ENCODE peak calls at places on chromosomes 4 and X, in five cellular contexts. J, U, N, K and M are unnamed samples.

GRCh38 chr4:176052744-176053143 is 12.9 kb upstream of the WDR17 start:
- DNase-seq in U (no peak), N (no peak), K (no peak), J (no peak), M (no peak)

GRCh38 chrX:21838937-21839333 is 482 bp upstream of the MBTPS2 start:
- DNase-seq in N (peak; percentile 34), K (no peak), U (no peak), J (no peak), M (no peak)

GRCh38 chrX:10486373-10486772 is 134.0 kb downstream of the MID1 start:
- DNase-seq in N (peak; percentile 38), U (no peak), K (no peak), J (no peak), M (peak; percentile 17)

GRCh38 chrX:150504399-150505186 is 63.8 kb upstream of the MTM1 start:
- DNase-seq in U (no peak), K (no peak), N (no peak), J (no peak), M (no peak)

GRCh38 chr4:85489273-85489672 is 14.3 kb downstream of the ARHGAP24 start:
- DNase-seq in J (no peak), U (no peak), K (no peak), N (peak; percentile 84), M (peak; percentile 16)

GRCh38 chrX:11304829-11305228 is 11.6 kb downstream of the AMELX start:
- DNase-seq in U (no peak), J (no peak), N (no peak), K (no peak), M (no peak)

GRCh38 chr4:158259955-158260575 is 49.8 kb downstream of the TMEM144 start:
- DNase-seq in U (no peak), K (no peak), N (peak; percentile 20), J (no peak), M (no peak)

GRCh38 chr4:175418511-175418910 is 393.6 kb downstream of the GPM6A start:
- DNase-seq in J (no peak), K (no peak), U (no peak), N (no peak), M (no peak)

GRCh38 chr4:53313510-53313909 is 52.4 kb downstream of the SCFD2 start:
- DNase-seq in U (no peak), J (no peak), K (no peak), N (peak; percentile 46), M (no peak)

GRCh38 chr4:116217781-116218180 is 867.6 kb downstream of the TRAM1L1 start:
- DNase-seq in J (no peak), N (no peak), U (no peak), K (no peak), M (no peak)

GRCh38 chr4:90328558-90328957 is 201.4 kb downstream of the CCSER1 start:
- DNase-seq in U (peak; percentile 46), K (no peak), J (no peak), N (no peak), M (no peak)

GRCh38 chr4:71558248-71558647 is 219.4 kb downstream of the SLC4A4 start:
- DNase-seq in J (no peak), N (no peak), U (no peak), K (no peak), M (no peak)

GRCh38 chr4:185127021-185127925 is 15.8 kb upstream of the SLC25A4 start:
- DNase-seq in N (peak; percentile 28), U (no peak), J (peak; percentile 43), K (no peak), M (peak; percentile 26)

GRCh38 chrX:155053656-155054055 is 17.3 kb downstream of the CMC4 start:
- DNase-seq in U (no peak), K (no peak), J (no peak), N (no peak), M (no peak)

GRCh38 chrX:155056471-155056870 is 14.5 kb downstream of the CMC4 start:
- DNase-seq in N (no peak), J (no peak), K (no peak), U (no peak), M (no peak)

GRCh38 chrX:155054255-155054654 is 16.7 kb downstream of the CMC4 start:
- DNase-seq in N (no peak), J (no peak), U (no peak), K (no peak), M (no peak)

GRCh38 chrX:155055494-155055893 is 15.4 kb downstream of the CMC4 start:
- DNase-seq in U (no peak), K (no peak), N (no peak), J (no peak), M (no peak)

DNA sequence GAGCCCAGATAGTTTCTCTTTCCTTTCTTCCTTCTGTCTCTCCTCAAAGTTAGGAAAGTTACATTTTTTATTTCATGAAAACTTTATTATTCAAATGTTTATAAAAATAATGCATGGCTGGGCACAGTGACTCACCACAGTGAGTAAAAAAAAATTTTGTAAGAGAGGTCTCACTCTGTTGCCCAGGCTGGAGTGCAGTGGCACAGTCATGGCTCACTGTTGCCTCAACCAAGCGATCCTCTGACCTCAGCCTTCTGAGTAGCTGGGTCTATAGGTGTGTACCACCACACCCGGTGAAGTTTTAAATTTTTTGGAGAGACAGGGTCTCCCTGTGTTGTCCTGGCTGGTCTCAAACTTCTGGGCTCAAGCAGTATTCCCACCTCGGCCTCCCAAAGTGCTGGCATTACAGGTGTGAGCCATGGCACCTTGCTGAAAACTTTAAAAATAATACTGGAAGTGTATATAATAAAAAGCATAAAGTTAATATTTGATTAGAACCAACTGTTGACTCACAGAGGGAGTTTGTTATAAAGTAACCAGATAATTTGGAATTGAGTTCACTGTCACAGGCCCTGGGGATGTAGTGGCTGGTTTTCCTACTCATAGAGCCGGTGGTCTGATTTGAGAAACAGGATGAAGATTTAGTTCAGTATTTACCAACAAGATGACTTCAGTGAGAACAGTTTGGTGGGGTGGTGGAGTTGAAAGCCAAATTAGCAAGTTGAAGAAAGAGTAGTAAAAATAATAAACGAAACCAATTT is 18.0 kb downstream of the CMC4 start:
- DNase-seq in J (no peak), N (no peak), K (no peak), U (no peak), M (no peak)
- TF ChIP-seq POLR2A in J (no peak), N (no peak), K (no peak), U (no peak), M (no peak)

GRCh38 chr4:56768301-56768700 is 53.2 kb downstream of the SPINK2 start:
- DNase-seq in U (no peak), K (no peak), J (no peak), N (no peak), M (no peak)
- H3K27ac ChIP-seq in U (no peak overlapping the region), K (no peak overlapping the region), J (no peak overlapping the region), N (no peak overlapping the region), M (no peak overlapping the region)

GRCh38 chr4:7868892-7869471 is 70.7 kb downstream of the AFAP1 start:
- DNase-seq in N (no peak), K (no peak), J (no peak), U (no peak), M (no peak)
- H3K4me3 ChIP-seq in N (peak overlapping the region; percentile 13), K (no peak overlapping the region), J (no peak overlapping the region), U (no peak overlapping the region), M (no peak overlapping the region)

GRCh38 chr4:40193018-40193571 is 3.7 kb upstream of the RHOH start:
- DNase-seq in U (no peak), N (no peak), J (no peak), K (no peak), M (no peak)
- TF ChIP-seq POLR2A in U (no peak), N (no peak), J (no peak), K (no peak), M (no peak)

GRCh38 chr4:16212138-16212782 is 14.0 kb downstream of the TAPT1 start:
- DNase-seq in U (no peak), J (no peak), K (no peak), N (no peak), M (no peak)
- H3K27ac ChIP-seq in U (no peak overlapping the region), J (no peak overlapping the region), K (no peak overlapping the region), N (no peak overlapping the region), M (no peak overlapping the region)

GRCh38 chr4:153156263-153156662 is 48.0 kb upstream of the TRIM2 start:
- DNase-seq in K (no peak), J (no peak), U (no peak), N (no peak), M (no peak)

GRCh38 chr4:153152453-153153338 is 51.5 kb upstream of the TRIM2 start:
- DNase-seq in U (peak; percentile 33), N (no peak), K (no peak), J (peak; percentile 21), M (no peak)

GRCh38 chr4:153153339-153153851 is 50.8 kb upstream of the TRIM2 start:
- DNase-seq in N (peak; percentile 52), K (no peak), J (peak; percentile 15), U (peak; percentile 48), M (peak; percentile 26)

GRCh38 chr4:153151535-153152452 is 52.4 kb upstream of the TRIM2 start:
- DNase-seq in J (peak; percentile 34), K (no peak), N (peak; percentile 25), U (peak; percentile 23), M (peak; percentile 34)

GRCh38 chr4:153154010-153154975 is 50.0 kb upstream of the TRIM2 start:
- DNase-seq in U (no peak), N (peak; percentile 43), K (no peak), J (no peak), M (no peak)
- H3K4me3 ChIP-seq in U (peak overlapping the region; percentile 53), N (peak overlapping the region; percentile 55), K (peak overlapping the region; percentile 64), J (peak overlapping the region; percentile 46), M (peak overlapping the region; percentile 50)

GRCh38 chr4:69907151-69907550 is 23.7 kb upstream of the CSN1S1 start:
- DNase-seq in J (no peak), N (no peak), U (no peak), K (no peak), M (no peak)
- TF ChIP-seq POLR2A in J (no peak), N (no peak), U (no peak), K (no peak), M (no peak)

DNA sequence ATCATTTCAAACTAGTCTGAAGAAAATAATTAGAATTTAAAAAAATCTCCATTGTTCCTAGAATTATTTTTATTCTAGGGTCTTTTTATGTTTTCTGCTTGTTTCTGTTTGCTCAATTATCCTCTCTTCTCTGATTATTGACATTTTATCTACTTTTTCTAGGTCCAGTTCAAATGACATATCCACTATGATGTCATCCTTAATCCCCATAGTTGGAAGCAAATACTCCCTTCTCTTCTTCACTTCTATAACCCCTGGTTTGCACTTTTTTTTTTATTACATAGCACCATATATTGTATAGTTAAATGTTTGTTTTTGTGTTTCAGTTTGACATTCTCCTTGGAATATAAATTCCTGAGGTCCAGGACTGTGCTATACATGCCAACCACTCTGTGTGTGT is 82.6 kb downstream of the CT47B1 start:
- DNase-seq in J (no peak), U (no peak), N (no peak), K (no peak), M (no peak)
- H3K27ac ChIP-seq in J (no peak overlapping the region), U (no peak overlapping the region), N (no peak overlapping the region), K (no peak overlapping the region), M (no peak overlapping the region)